ENCODE peak calls at places on chromosomes 13 and 19, in nine cellular contexts. W is left ventricle myocardium inferior; V is upper lobe of right lung; Y is CD8-positive, alpha-beta T cell; N is transverse colon; Q is breast epithelium; E is bronchial epithelial cell; G is H1; C is K562. A is an unnamed sample. For H3K36me3, the result is how much of the 10 kb centered on the place peaks cover.

GRCh38 chr19:54431255-54431838 is 16.1 kb downstream of the TTYH1 start:
- DNase-seq in N (peak), W (peak), E (peak), V (peak), G (no peak), C (no peak), Y (no peak), Q (peak), A (no peak)

GRCh38 chr19:28454083-28454482 is 758.9 kb downstream of the UQCRFS1 start:
- DNase-seq in Y (no peak), V (no peak), Q (no peak), G (no peak), W (no peak), N (no peak), E (peak), C (no peak), A (no peak)

GRCh38 chr13:92573467-92574057 is 653.0 kb upstream of the GPC6 start:
- DNase-seq in G (peak), Q (no peak), E (peak), Y (no peak), V (no peak), N (no peak), W (no peak), C (peak), A (peak)

GRCh38 chr13:23990443-23990842 is 93.1 kb upstream of the C1QTNF9B start:
- DNase-seq in Q (no peak), Y (no peak), G (no peak), E (no peak), C (no peak), W (no peak), V (no peak), N (no peak), A (no peak)

GRCh38 chr19:3556978-3557460 is 367 bp downstream of the MFSD12 start:
- DNase-seq in E (peak), V (peak), W (no peak), G (no peak), Q (no peak), C (peak), N (peak), Y (peak), A (no peak)

GRCh38 chr19:13813147-13813546 is 17.9 kb downstream of the ZSWIM4 start:
- DNase-seq in N (no peak), W (no peak), C (no peak), V (no peak), Q (no peak), E (no peak), G (no peak), Y (no peak), A (no peak)

GRCh38 chr13:44277459-44277858 is 96.2 kb upstream of the SERP2 start:
- DNase-seq in C (no peak), E (no peak), Y (no peak), N (no peak), W (no peak), G (no peak), Q (no peak), V (no peak), A (no peak)

GRCh38 chr13:32911506-32911905 is 104.7 kb upstream of the KL start:
- DNase-seq in Q (no peak), E (peak), V (no peak), C (no peak), Y (no peak), W (no peak), N (no peak), G (no peak), A (peak)

GRCh38 chr13:36758345-36758744 is 60.7 kb upstream of the RFXAP start:
- DNase-seq in Y (no peak), W (no peak), N (no peak), C (no peak), G (no peak), E (no peak), V (no peak), Q (no peak), A (peak)

GRCh38 chr13:23466144-23467002 is 32.9 kb upstream of the SACS start:
- DNase-seq in N (peak), Y (peak), E (peak), C (peak), G (peak), W (peak), V (peak), Q (peak), A (peak)

GRCh38 chr19:309206-309565 is 18.0 kb upstream of the PLPP2 start:
- DNase-seq in E (no peak), W (no peak), C (no peak), Y (no peak), V (peak), G (no peak), N (no peak), Q (no peak), A (no peak)

GRCh38 chr13:32254916-32255743 is 60.0 kb downstream of the ZAR1L start:
- DNase-seq in V (no peak), Y (no peak), Q (no peak), W (no peak), C (no peak), G (no peak), E (peak), N (no peak), A (no peak)

GRCh38 chr19:1247747-1248453 is 483 bp upstream of the MIDN start:
- DNase-seq in Q (no peak), E (peak), W (peak), V (peak), Y (peak), N (peak), C (no peak), G (peak), A (no peak)

GRCh38 chr19:50008532-50008931 is 16.6 kb downstream of the VRK3 start:
- DNase-seq in Q (no peak), W (peak), N (no peak), G (peak), E (no peak), C (no peak), Y (no peak), V (no peak), A (peak)
- TF ChIP-seq CTCF in Q (no peak), W (peak), N (no peak), G (peak), E (peak), C (peak), Y (no peak), V (no peak), A (peak)

GRCh38 chr13:22178878-22179277 is 508.0 kb downstream of the FGF9 start:
- DNase-seq in Y (no peak), E (no peak), W (no peak), G (no peak), Q (no peak), V (no peak), N (no peak), C (no peak), A (no peak)

GRCh38 chr13:22175815-22176214 is 504.9 kb downstream of the FGF9 start:
- DNase-seq in G (no peak), V (no peak), E (no peak), Q (no peak), Y (no peak), N (no peak), W (no peak), C (peak), A (no peak)

GRCh38 chr13:22173605-22174004 is 502.7 kb downstream of the FGF9 start:
- DNase-seq in C (no peak), Y (no peak), N (no peak), V (no peak), G (no peak), E (peak), Q (no peak), W (no peak), A (no peak)

GRCh38 chr13:22176968-22177545 is 506.2 kb downstream of the FGF9 start:
- DNase-seq in Q (no peak), C (no peak), G (no peak), E (no peak), V (no peak), W (no peak), N (no peak), Y (no peak), A (no peak)

DNA sequence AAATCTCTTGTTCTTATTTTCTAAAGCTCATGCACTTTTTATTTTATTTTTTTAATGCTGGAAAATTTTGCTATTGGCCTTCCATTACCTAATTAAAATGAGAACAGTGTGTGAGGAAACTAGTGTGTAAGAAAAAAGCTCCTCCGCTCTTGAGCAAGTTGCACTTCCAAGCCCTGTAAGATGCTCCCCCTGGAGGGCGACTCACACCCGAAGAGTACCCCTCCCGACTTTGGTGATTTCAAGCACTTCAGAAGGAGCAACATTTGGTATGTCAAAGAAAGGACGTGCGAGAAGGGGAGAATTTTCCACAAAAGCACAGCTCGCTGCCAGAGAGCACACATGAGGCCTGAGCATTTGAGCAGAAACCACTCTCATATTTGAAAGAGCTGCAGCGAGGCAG is 504.3 kb downstream of the FGF9 start:
- DNase-seq in V (no peak), Y (no peak), E (no peak), W (no peak), C (no peak), N (no peak), Q (no peak), G (no peak), A (no peak)
- H3K36me3 ChIP-seq in V (under half), Y (under half), E (under half), W (under half), C (under half), N (under half), Q (under half), G (under half), A (under half)

DNA sequence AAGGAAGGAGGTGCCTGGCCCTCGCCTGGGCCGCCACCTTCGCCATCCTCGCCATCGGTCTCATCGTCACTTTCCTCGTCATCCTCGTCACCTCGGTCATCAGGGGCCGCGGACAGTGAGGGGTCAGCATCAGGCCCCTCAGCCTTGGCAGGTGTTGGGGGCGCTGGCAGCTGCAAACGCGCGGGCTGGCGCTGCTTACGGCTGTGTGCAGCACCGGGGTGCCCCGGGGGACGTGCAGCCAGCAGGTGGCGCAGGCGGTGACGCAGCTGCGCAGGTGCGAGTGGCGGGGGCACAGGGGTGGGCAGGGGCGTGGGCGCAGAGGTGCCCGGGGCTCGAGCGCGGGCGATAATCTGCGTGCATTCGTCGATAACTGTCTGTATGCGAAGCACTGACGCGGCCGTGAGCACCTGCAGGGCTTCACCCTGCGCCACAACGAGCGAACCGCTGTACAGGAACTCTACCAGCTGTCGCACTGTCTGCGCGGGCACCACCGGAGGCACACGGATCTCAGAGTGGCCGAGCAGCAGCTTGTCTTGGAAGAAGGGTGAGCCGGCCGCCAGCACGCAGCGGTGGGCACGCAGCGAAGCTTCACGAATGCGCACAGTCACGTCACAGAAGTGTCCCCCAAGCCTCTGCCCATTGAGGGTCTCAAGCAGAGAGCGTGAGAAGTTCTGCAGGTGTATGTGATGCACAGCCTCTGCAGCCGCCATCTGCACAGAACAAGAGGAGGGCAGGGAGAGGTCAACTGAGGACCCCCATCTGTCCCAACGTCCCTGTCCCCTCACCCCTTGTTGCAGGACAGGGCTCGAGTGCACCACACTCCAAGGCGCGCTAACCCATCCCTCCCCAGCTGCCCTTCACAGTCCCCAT is 2.4 kb downstream of the ZBTB45 start:
- DNase-seq in C (no peak), Y (no peak), G (no peak), E (no peak), V (no peak), Q (no peak), W (no peak), N (no peak), A (no peak)
- TF ChIP-seq CTCF in C (no peak), Y (no peak), G (peak), E (no peak), V (no peak), Q (no peak), W (no peak), N (no peak), A (no peak)

DNA sequence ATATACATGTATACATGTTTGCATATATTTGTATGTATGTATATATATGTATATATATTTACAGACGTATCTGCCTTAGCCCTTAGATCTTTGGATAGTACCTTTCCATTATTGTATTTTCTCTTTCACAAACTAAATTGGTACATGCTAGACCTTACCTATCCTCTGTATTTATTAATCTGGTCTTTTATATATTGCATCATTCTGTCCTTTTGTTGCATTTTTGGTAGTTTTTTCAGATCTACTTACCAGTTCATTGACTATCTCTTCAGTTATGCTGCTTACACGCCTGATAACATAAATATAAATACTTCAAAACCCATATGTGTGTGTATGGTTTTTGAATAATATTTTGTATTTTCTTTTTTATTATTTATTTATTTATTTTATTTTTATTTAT is 11.7 kb downstream of the ZNF613 start:
- DNase-seq in C (no peak), V (no peak), N (no peak), W (no peak), G (no peak), Q (no peak), Y (no peak), E (no peak), A (no peak)
- H3K36me3 ChIP-seq in C (under half), V (half or more), N (under half), W (half or more), G (half or more), Q (half or more), Y (half or more), E (under half), A (under half)

GRCh38 chr13:111939285-111940278 is 127.4 kb upstream of the SOX1 start:
- DNase-seq in N (no peak), G (peak), W (no peak), C (no peak), V (peak), Q (no peak), Y (no peak), E (no peak), A (no peak)
- TF ChIP-seq CTCF in N (no peak), G (no peak), W (no peak), C (no peak), V (no peak), Q (no peak), Y (no peak), E (no peak), A (no peak)

DNA sequence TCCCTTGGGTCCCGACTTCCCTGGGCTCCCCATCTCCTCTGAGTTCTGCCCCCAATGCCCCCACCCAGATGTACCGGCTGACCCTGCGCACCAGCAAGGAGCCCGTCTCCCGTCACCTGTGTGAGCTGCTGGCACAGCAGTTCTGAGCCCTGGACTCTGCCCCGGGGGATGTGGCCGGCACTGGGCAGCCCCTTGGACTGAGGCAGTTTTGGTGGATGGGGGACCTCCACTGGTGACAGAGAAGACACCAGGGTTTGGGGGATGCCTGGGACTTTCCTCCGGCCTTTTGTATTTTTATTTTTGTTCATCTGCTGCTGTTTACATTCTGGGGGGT is 6.5 kb downstream of the FUZ start:
- DNase-seq in W (no peak), E (no peak), V (no peak), Q (no peak), Y (no peak), N (no peak), C (no peak), G (no peak), A (no peak)
- H3K36me3 ChIP-seq in W (half or more), E (under half), V (under half), Q (under half), Y (under half), N (under half), C (half or more), G (under half), A (under half)